ENCODE peak calls at places on chromosomes 2 and 18, in six cellular contexts. N is stimulated activated CD4-positive, alpha-beta T cell treated with anti-CD3 and anti-CD28 coated beads, TNF-alpha, amount 100 ng/mL, for 48 hours; W is NCI-H446; J is fibroblast of lung; R is central memory CD8-positive, alpha-beta T cell; M is T-helper 1 cell. Z is an unnamed sample.

GRCh38 chr2:205686231-205687017 is 4.1 kb downstream of the NRP2 start:
- DNase-seq in N (no peak), J (no peak), R (no peak), M (no peak), W (peak; percentile 54), Z (no peak)

GRCh38 chr2:24359701-24360049 is 661 bp downstream of the ITSN2 start:
- DNase-seq in W (no peak), N (peak; percentile 42), J (no peak), R (peak; percentile 33), M (peak; percentile 49), Z (peak; percentile 39)

GRCh38 chr18:46097378-46097852 is 681 bp downstream of the ATP5F1A start:
- DNase-seq in N (no peak), J (no peak), W (no peak), M (no peak), R (no peak), Z (no peak)

GRCh38 chr18:56795381-56795780 is 144.2 kb downstream of the WDR7 start:
- DNase-seq in W (no peak), M (no peak), R (no peak), J (peak; percentile 15), N (no peak), Z (no peak)

GRCh38 chr2:110818767-110819481 is 86.6 kb downstream of the ACOXL start:
- DNase-seq in W (peak; percentile 7), J (no peak), M (no peak), N (no peak), R (no peak), Z (no peak)

GRCh38 chr2:95799490-95799889 is 192.1 kb downstream of the ANKRD36C start:
- DNase-seq in W (no peak), J (no peak), R (no peak), N (no peak), M (no peak), Z (no peak)

GRCh38 chr2:24181849-24182248 is 7.0 kb downstream of the FAM228A start:
- DNase-seq in R (no peak), J (no peak), N (no peak), W (no peak), M (no peak), Z (no peak)

GRCh38 chr2:152385718-152386117 is 50.7 kb downstream of the FMNL2 start:
- DNase-seq in W (peak; percentile 21), M (no peak), R (no peak), N (no peak), J (no peak), Z (no peak)

GRCh38 chr2:173286153-173286809 is 68.4 kb upstream of the CDCA7 start:
- DNase-seq in M (no peak), J (no peak), N (no peak), R (no peak), W (no peak), Z (no peak)

GRCh38 chr2:38466849-38467767 is 90.0 kb upstream of the ATL2 start:
- DNase-seq in N (no peak), M (no peak), W (no peak), J (peak; percentile 7), R (no peak), Z (no peak)

GRCh38 chr18:48680871-48681270 is 142.0 kb downstream of the CTIF start:
- DNase-seq in N (no peak), W (no peak), M (no peak), J (no peak), R (no peak), Z (no peak)

GRCh38 chr2:145906356-145906755 is 1386.4 kb upstream of the ZEB2 start:
- DNase-seq in N (no peak), J (peak; percentile 44), R (no peak), W (no peak), M (no peak), Z (no peak)

GRCh38 chr18:79493801-79494211 is 98.1 kb downstream of the NFATC1 start:
- DNase-seq in W (no peak), M (no peak), N (no peak), R (no peak), J (no peak), Z (no peak)

GRCh38 chr2:88016086-88016947 is at the start of gene RNU2-63P:
- DNase-seq in W (peak; percentile 81), M (peak; percentile 69), R (peak; percentile 81), N (peak; percentile 72), J (peak; percentile 96), Z (peak; percentile 69)

GRCh38 chr2:35503311-35503710 is 852.3 kb upstream of the CRIM1 start:
- DNase-seq in W (no peak), R (no peak), N (no peak), J (no peak), M (no peak), Z (no peak)

GRCh38 chr18:59837586-59837985 is 62.2 kb upstream of the PMAIP1 start:
- DNase-seq in M (peak; percentile 4), J (peak; percentile 50), W (peak; percentile 81), N (peak; percentile 15), R (peak; percentile 16), Z (peak; percentile 10)

GRCh38 chr2:100791294-100791935 is 28.5 kb upstream of the NPAS2 start:
- DNase-seq in J (no peak), R (no peak), M (no peak), W (no peak), N (no peak), Z (no peak)

GRCh38 chr2:78890940-78891339 is 134.6 kb upstream of the REG3G start:
- DNase-seq in R (no peak), J (no peak), M (no peak), N (no peak), W (peak; percentile 47), Z (no peak)

GRCh38 chr2:46813046-46813445 is 102.6 kb downstream of the MCFD2 start:
- DNase-seq in R (no peak), N (no peak), J (peak; percentile 80), W (peak; percentile 95), M (no peak), Z (no peak)

GRCh38 chr2:58479557-58480120 is 238.5 kb upstream of the FANCL start:
- DNase-seq in W (no peak), J (no peak), M (no peak), R (no peak), N (no peak), Z (no peak)

GRCh38 chr2:84846041-84846663 is 34.7 kb downstream of the TRABD2A start:
- DNase-seq in W (no peak), R (no peak), M (no peak), J (peak; percentile 74), N (no peak), Z (peak; percentile 26)

GRCh38 chr2:212892193-212892592 is 259.2 kb downstream of the IKZF2 start:
- DNase-seq in W (peak; percentile 16), R (no peak), N (no peak), M (no peak), J (peak; percentile 53), Z (no peak)

GRCh38 chr2:158184556-158185343 is 83.1 kb downstream of the UPP2 start:
- DNase-seq in J (no peak), W (no peak), R (no peak), N (no peak), M (no peak), Z (no peak)

GRCh38 chr2:28648147-28648546 is 103.5 kb upstream of the PPP1CB start:
- DNase-seq in M (no peak), N (no peak), R (no peak), J (no peak), W (no peak), Z (no peak)

GRCh38 chr2:95303191-95303914 is 6.2 kb downstream of the KCNIP3 start:
- DNase-seq in J (no peak), W (no peak), M (no peak), R (no peak), N (no peak), Z (no peak)

GRCh38 chr2:100742884-100743283 is 77.1 kb upstream of the NPAS2 start:
- DNase-seq in W (no peak), N (no peak), R (no peak), J (peak; percentile 94), M (no peak), Z (no peak)

GRCh38 chr18:39235118-39235719 is 1669.6 kb upstream of the CELF4 start:
- DNase-seq in J (no peak), W (no peak), N (no peak), R (no peak), M (peak; percentile 2), Z (no peak)

GRCh38 chr2:60882971-60883753 is 1.8 kb downstream of the REL start:
- DNase-seq in N (no peak), M (peak; percentile 4), R (no peak), J (peak; percentile 7), W (no peak), Z (peak; percentile 7)

GRCh38 chr2:230873670-230874401 is 9.1 kb downstream of the ITM2C start:
- DNase-seq in M (no peak), W (no peak), R (peak; percentile 9), J (no peak), N (no peak), Z (no peak)

GRCh38 chr2:75586971-75587370 is 26.2 kb upstream of the EVA1A start:
- DNase-seq in N (no peak), W (peak; percentile 63), M (no peak), R (no peak), J (no peak), Z (no peak)

GRCh38 chr2:19356545-19357382 is 1.7 kb downstream of the OSR1 start:
- DNase-seq in J (no peak), N (no peak), R (no peak), M (no peak), W (no peak), Z (no peak)

GRCh38 chr2:201972621-201973255 is 60.9 kb upstream of the FZD7 start:
- DNase-seq in N (no peak), M (no peak), J (no peak), R (no peak), W (no peak), Z (no peak)

Z was measured in effector CD4-positive, alpha-beta T cell.